ENCODE peak calls at places on chromosomes 4 and X, in seven cellular contexts. One of them, this sample, is unnamed.

GRCh38 chr4:38591617-38592337 is 72.2 kb upstream of the KLF3 start:
- DNase-seq in Calu3: no peak
- DNase-seq in kidney epithelial cell: no peak
- DNase-seq in astrocyte of the spinal cord: no peak
- DNase-seq in ovary: no peak
- DNase-seq in mesothelial cell of epicardium: no peak
- DNase-seq in AG04450: no peak
- DNase-seq in this sample: no peak

GRCh38 chr4:7361256-7361655 is 73.5 kb downstream of the PSAPL1 start:
- DNase-seq in astrocyte of the spinal cord: peak; percentile 29
- DNase-seq in mesothelial cell of epicardium: no peak
- DNase-seq in kidney epithelial cell: no peak
- DNase-seq in Calu3: no peak
- DNase-seq in AG04450: no peak
- DNase-seq in ovary: peak; percentile 69
- DNase-seq in this sample: no peak

GRCh38 chr4:81314897-81315470 is 100.0 kb upstream of the PRKG2 start:
- DNase-seq in AG04450: peak; percentile 37
- DNase-seq in Calu3: no peak
- DNase-seq in ovary: no peak
- DNase-seq in astrocyte of the spinal cord: peak; percentile 18
- DNase-seq in kidney epithelial cell: peak; percentile 45
- DNase-seq in mesothelial cell of epicardium: no peak
- DNase-seq in this sample: no peak

GRCh38 chr4:4502694-4503311 is 39.0 kb downstream of the STX18 start:
- DNase-seq in kidney epithelial cell: no peak
- DNase-seq in astrocyte of the spinal cord: peak; percentile 80
- DNase-seq in mesothelial cell of epicardium: no peak
- DNase-seq in Calu3: peak; percentile 2
- DNase-seq in ovary: no peak
- DNase-seq in AG04450: no peak
- DNase-seq in this sample: no peak

GRCh38 chrX:1903380-1903935 is 288.6 kb downstream of the ASMT start:
- DNase-seq in astrocyte of the spinal cord: peak; percentile 16
- DNase-seq in mesothelial cell of epicardium: no peak
- DNase-seq in ovary: no peak
- DNase-seq in kidney epithelial cell: no peak
- DNase-seq in AG04450: no peak
- DNase-seq in Calu3: no peak
- DNase-seq in this sample: no peak

GRCh38 chr4:140099993-140100392 is 54.0 kb downstream of the MAML3 start:
- DNase-seq in astrocyte of the spinal cord: no peak
- DNase-seq in ovary: no peak
- DNase-seq in mesothelial cell of epicardium: no peak
- DNase-seq in kidney epithelial cell: no peak
- DNase-seq in Calu3: no peak
- DNase-seq in AG04450: no peak
- DNase-seq in this sample: no peak

GRCh38 chr4:25991296-25991695 is 77.3 kb downstream of the SMIM20 start:
- DNase-seq in astrocyte of the spinal cord: no peak
- DNase-seq in Calu3: no peak
- DNase-seq in kidney epithelial cell: no peak
- DNase-seq in ovary: no peak
- DNase-seq in AG04450: no peak
- DNase-seq in mesothelial cell of epicardium: no peak
- DNase-seq in this sample: no peak

GRCh38 chrX:13008189-13008533 is 33.3 kb downstream of the TMSB4X start:
- DNase-seq in ovary: no peak
- DNase-seq in mesothelial cell of epicardium: no peak
- DNase-seq in Calu3: no peak
- DNase-seq in AG04450: no peak
- DNase-seq in astrocyte of the spinal cord: no peak
- DNase-seq in kidney epithelial cell: no peak
- DNase-seq in this sample: no peak

GRCh38 chrX:40166582-40166981 is 68.8 kb upstream of the BCOR start:
- DNase-seq in ovary: peak; percentile 45
- DNase-seq in kidney epithelial cell: no peak
- DNase-seq in astrocyte of the spinal cord: peak; percentile 37
- DNase-seq in mesothelial cell of epicardium: no peak
- DNase-seq in Calu3: no peak
- DNase-seq in AG04450: no peak
- DNase-seq in this sample: no peak

GRCh38 chr4:100630341-100630740 is 112.5 kb upstream of the EMCN start:
- DNase-seq in ovary: no peak
- DNase-seq in mesothelial cell of epicardium: no peak
- DNase-seq in Calu3: no peak
- DNase-seq in astrocyte of the spinal cord: no peak
- DNase-seq in kidney epithelial cell: no peak
- DNase-seq in AG04450: no peak
- DNase-seq in this sample: no peak

GRCh38 chrX:40155617-40156471 is 58.1 kb upstream of the BCOR start:
- DNase-seq in kidney epithelial cell: no peak
- DNase-seq in astrocyte of the spinal cord: no peak
- DNase-seq in ovary: peak; percentile 47
- DNase-seq in mesothelial cell of epicardium: no peak
- DNase-seq in Calu3: no peak
- DNase-seq in AG04450: no peak
- DNase-seq in this sample: no peak

GRCh38 chr4:77695769-77696168 is 90.1 kb downstream of the CXCL13 start:
- DNase-seq in ovary: no peak
- DNase-seq in kidney epithelial cell: peak; percentile 94
- DNase-seq in mesothelial cell of epicardium: no peak
- DNase-seq in Calu3: peak; percentile 19
- DNase-seq in astrocyte of the spinal cord: peak; percentile 97
- DNase-seq in AG04450: peak; percentile 88
- DNase-seq in this sample: no peak

GRCh38 chrX:57586360-57586759 is 5.5 kb upstream of the ZXDB start:
- DNase-seq in Calu3: no peak
- DNase-seq in mesothelial cell of epicardium: no peak
- DNase-seq in kidney epithelial cell: no peak
- DNase-seq in AG04450: no peak
- DNase-seq in ovary: no peak
- DNase-seq in astrocyte of the spinal cord: no peak
- DNase-seq in this sample: no peak

GRCh38 chr4:15665738-15666365 is 10.7 kb upstream of the FBXL5 start:
- DNase-seq in ovary: no peak
- DNase-seq in AG04450: no peak
- DNase-seq in Calu3: peak; percentile 51
- DNase-seq in astrocyte of the spinal cord: no peak
- DNase-seq in mesothelial cell of epicardium: no peak
- DNase-seq in kidney epithelial cell: peak; percentile 60
- DNase-seq in this sample: no peak

GRCh38 chr4:147773261-147774184 is 41.6 kb downstream of the ARHGAP10 start:
- DNase-seq in AG04450: no peak
- DNase-seq in kidney epithelial cell: no peak
- DNase-seq in Calu3: no peak
- DNase-seq in astrocyte of the spinal cord: peak; percentile 54
- DNase-seq in mesothelial cell of epicardium: no peak
- DNase-seq in ovary: no peak
- DNase-seq in this sample: no peak

GRCh38 chrX:133214316-133214715 is 3.8 kb downstream of the TFDP3 start:
- DNase-seq in kidney epithelial cell: no peak
- DNase-seq in mesothelial cell of epicardium: no peak
- DNase-seq in astrocyte of the spinal cord: no peak
- DNase-seq in ovary: no peak
- DNase-seq in Calu3: no peak
- DNase-seq in AG04450: no peak
- DNase-seq in this sample: no peak

GRCh38 chr4:127604949-127605709 is 27.6 kb upstream of the INTU start:
- DNase-seq in kidney epithelial cell: no peak
- DNase-seq in astrocyte of the spinal cord: peak; percentile 55
- DNase-seq in ovary: no peak
- DNase-seq in Calu3: no peak
- DNase-seq in AG04450: no peak
- DNase-seq in mesothelial cell of epicardium: no peak
- DNase-seq in this sample: peak; percentile 31

GRCh38 chrX:124358796-124359386 is 12.5 kb downstream of the SH2D1A start:
- DNase-seq in AG04450: no peak
- DNase-seq in Calu3: no peak
- DNase-seq in mesothelial cell of epicardium: no peak
- DNase-seq in kidney epithelial cell: no peak
- DNase-seq in ovary: no peak
- DNase-seq in astrocyte of the spinal cord: no peak
- DNase-seq in this sample: no peak

GRCh38 chr4:182089326-182089725 is 153.9 kb upstream of the TENM3 start:
- DNase-seq in Calu3: peak; percentile 45
- DNase-seq in AG04450: no peak
- DNase-seq in mesothelial cell of epicardium: no peak
- DNase-seq in kidney epithelial cell: no peak
- DNase-seq in ovary: no peak
- DNase-seq in astrocyte of the spinal cord: no peak
- DNase-seq in this sample: peak; percentile 33

DNA sequence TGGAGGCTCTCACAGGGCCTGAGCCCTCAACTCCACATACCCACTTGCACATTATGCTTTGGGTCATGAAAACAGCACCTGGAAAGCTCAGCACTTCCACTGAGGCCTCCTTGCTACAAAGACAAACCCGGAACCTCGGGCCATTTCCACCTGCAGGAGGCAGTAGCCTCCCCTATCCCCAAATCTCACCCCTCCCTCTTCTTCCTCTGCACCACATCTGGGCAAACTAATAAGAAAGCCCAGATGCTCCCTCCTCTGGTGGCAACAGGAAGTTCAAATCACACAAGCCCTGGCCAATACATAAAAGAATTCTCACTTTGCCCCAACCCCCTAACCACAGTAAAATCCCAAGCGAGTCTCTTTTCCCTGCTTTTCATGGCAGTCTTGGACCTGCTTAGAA is 136.4 kb downstream of the MAPK10 start:
- DNase-seq in astrocyte of the spinal cord: peak; percentile 46
- DNase-seq in Calu3: peak; percentile 49
- DNase-seq in AG04450: peak; percentile 7
- DNase-seq in mesothelial cell of epicardium: no peak
- DNase-seq in kidney epithelial cell: no peak
- DNase-seq in ovary: no peak
- DNase-seq in this sample: peak; percentile 15
- TF ChIP-seq CTCF in astrocyte of the spinal cord: peak; percentile 66
- TF ChIP-seq CTCF in Calu3: peak; percentile 70
- TF ChIP-seq CTCF in AG04450: peak; percentile 60
- TF ChIP-seq CTCF in mesothelial cell of epicardium: peak; percentile 47
- TF ChIP-seq CTCF in kidney epithelial cell: peak; percentile 56
- TF ChIP-seq CTCF in ovary: no peak
- TF ChIP-seq CTCF in this sample: peak; percentile 20

DNA sequence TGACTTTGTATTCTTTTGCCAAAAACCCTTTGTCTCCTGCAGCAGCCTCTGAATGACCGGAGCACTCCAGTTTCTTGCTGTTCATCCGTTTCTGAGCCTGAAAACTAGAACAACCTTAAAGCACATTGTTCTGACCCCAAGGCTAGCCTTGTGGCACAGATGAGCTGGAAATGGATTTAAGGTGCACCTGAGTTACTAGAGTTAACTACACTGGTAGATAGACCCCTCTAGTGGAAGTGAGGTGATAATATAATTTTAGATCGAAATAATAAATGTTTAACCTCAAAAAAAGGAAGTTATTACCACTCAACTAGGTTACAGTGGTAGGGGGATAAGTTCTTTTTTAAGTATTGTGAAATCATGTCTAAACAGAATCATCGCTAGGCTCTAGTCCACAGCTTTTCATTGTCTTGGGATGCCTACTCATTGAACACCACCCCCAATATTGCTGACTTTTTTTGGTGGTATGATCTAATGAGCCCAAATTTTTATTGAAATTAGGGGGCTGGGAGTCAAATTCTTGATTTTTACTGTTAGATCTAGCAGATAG is 2.7 kb downstream of the PLS3 start:
- DNase-seq in astrocyte of the spinal cord: no peak
- DNase-seq in Calu3: peak; percentile 8
- DNase-seq in mesothelial cell of epicardium: no peak
- DNase-seq in ovary: no peak
- DNase-seq in kidney epithelial cell: no peak
- DNase-seq in AG04450: no peak
- DNase-seq in this sample: peak; percentile 33
- TF ChIP-seq CTCF in astrocyte of the spinal cord: no peak
- TF ChIP-seq CTCF in Calu3: no peak
- TF ChIP-seq CTCF in mesothelial cell of epicardium: no peak
- TF ChIP-seq CTCF in ovary: no peak
- TF ChIP-seq CTCF in kidney epithelial cell: no peak
- TF ChIP-seq CTCF in AG04450: peak; percentile 20
- TF ChIP-seq CTCF in this sample: no peak

DNA sequence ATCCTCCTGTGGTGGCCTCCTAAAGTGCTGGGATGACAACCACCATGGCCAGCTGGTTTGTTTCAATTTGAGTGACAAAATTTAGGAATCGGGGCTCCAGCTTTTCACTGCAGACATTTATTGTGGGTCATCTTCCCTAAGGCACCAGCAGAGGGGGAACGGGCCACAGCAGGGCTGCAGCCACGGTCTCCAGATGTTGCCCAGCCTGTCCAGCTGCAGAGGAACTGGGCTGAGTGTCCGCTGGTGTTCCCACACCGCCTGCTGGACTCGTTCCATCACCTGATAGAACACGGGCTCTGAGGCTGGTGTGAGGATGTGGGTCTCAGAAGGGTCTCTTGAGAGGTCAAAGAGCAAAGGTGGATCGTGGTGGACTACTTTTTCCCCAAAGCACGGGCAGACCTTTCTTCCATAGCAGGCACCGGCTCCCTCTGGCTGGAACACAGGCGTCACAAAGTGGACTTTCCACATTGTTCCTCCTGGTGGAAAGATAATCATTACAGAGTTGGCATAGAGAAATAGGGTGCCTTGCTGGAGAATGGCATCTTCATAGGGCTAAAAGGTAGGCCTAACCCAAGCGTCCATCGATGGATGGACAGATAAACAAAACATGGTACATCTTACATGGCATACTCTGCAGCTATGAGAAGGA is 5.7 kb upstream of the ARSD start:
- DNase-seq in ovary: no peak
- DNase-seq in AG04450: no peak
- DNase-seq in astrocyte of the spinal cord: no peak
- DNase-seq in mesothelial cell of epicardium: no peak
- DNase-seq in kidney epithelial cell: no peak
- DNase-seq in Calu3: no peak
- DNase-seq in this sample: no peak
- TF ChIP-seq CTCF in ovary: no peak
- TF ChIP-seq CTCF in AG04450: peak; percentile 3
- TF ChIP-seq CTCF in astrocyte of the spinal cord: no peak
- TF ChIP-seq CTCF in mesothelial cell of epicardium: no peak
- TF ChIP-seq CTCF in kidney epithelial cell: no peak
- TF ChIP-seq CTCF in Calu3: no peak
- TF ChIP-seq CTCF in this sample: no peak

DNA sequence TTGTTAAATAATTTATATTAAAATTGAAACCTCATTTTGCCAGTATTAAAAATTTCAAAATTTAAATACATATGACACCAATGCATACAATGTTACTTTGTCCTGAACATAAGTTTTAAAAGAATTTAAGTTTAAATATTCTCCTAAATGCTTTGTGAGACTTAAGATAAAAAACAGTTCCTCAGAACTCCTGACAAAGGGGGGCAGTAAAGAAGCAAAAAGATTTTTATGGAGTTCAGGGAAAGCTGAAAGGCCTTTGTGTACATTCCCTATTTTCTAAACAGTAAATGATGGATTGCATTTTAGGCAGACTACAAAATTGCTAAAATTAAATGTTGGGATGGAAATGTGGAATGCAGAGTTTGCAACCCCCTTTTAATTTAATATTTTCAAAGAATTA is 81.8 kb downstream of the SNCA start:
- DNase-seq in astrocyte of the spinal cord: peak; percentile 20
- DNase-seq in kidney epithelial cell: no peak
- DNase-seq in ovary: no peak
- DNase-seq in mesothelial cell of epicardium: no peak
- DNase-seq in AG04450: no peak
- DNase-seq in Calu3: no peak
- DNase-seq in this sample: no peak
- TF ChIP-seq CTCF in astrocyte of the spinal cord: peak; percentile 24
- TF ChIP-seq CTCF in kidney epithelial cell: no peak
- TF ChIP-seq CTCF in ovary: no peak
- TF ChIP-seq CTCF in mesothelial cell of epicardium: no peak
- TF ChIP-seq CTCF in AG04450: peak; percentile 36
- TF ChIP-seq CTCF in Calu3: no peak
- TF ChIP-seq CTCF in this sample: no peak